ENCODE peak calls at places on chromosomes 11 and 22, in five cellular contexts. One of them, this sample, is unnamed.
A peak's percentile ranks its signal among the peaks of the same experiment; 100 is the strongest.

GRCh38 chr11:88051386-88051785 is 123.9 kb downstream of the RAB38 start:
- DNase-seq in HepG2: peak; percentile 15
- DNase-seq in A549: peak; percentile 17
- DNase-seq in GM23338: no peak
- DNase-seq in SK-N-SH: no peak
- DNase-seq in this sample: no peak

GRCh38 chr11:115462004-115462541 is 42.1 kb downstream of the CADM1 start:
- DNase-seq in HepG2: no peak
- DNase-seq in A549: no peak
- DNase-seq in GM23338: peak; percentile 17
- DNase-seq in SK-N-SH: no peak
- DNase-seq in this sample: no peak

GRCh38 chr11:4480577-4481539 is 1.6 kb upstream of the OR52K1 start:
- DNase-seq in HepG2: no peak
- DNase-seq in A549: no peak
- DNase-seq in GM23338: no peak
- DNase-seq in SK-N-SH: no peak
- DNase-seq in this sample: peak; percentile 36

GRCh38 chr22:50545522-50546325 is at the start of gene KLHDC7B:
- DNase-seq in HepG2: no peak
- DNase-seq in A549: no peak
- DNase-seq in GM23338: no peak
- DNase-seq in SK-N-SH: peak; percentile 82
- DNase-seq in this sample: peak; percentile 44

GRCh38 chr11:8808226-8808585 is 102.8 kb upstream of the AKIP1 start:
- DNase-seq in HepG2: no peak
- DNase-seq in A549: no peak
- DNase-seq in GM23338: no peak
- DNase-seq in SK-N-SH: no peak
- DNase-seq in this sample: no peak

GRCh38 chr11:89235976-89236375 is 58.3 kb downstream of the TYR start:
- DNase-seq in HepG2: no peak
- DNase-seq in A549: no peak
- DNase-seq in GM23338: no peak
- DNase-seq in SK-N-SH: no peak
- DNase-seq in this sample: no peak

GRCh38 chr22:19974233-19974861 is 32.7 kb upstream of the TXNRD2 start:
- DNase-seq in HepG2: peak; percentile 75
- DNase-seq in A549: peak; percentile 62
- DNase-seq in GM23338: peak; percentile 97
- DNase-seq in SK-N-SH: peak; percentile 91
- DNase-seq in this sample: no peak

GRCh38 chr22:38570841-38571364 is 920 bp upstream of the DMC1 start:
- DNase-seq in HepG2: no peak
- DNase-seq in A549: peak; percentile 28
- DNase-seq in GM23338: peak; percentile 66
- DNase-seq in SK-N-SH: peak; percentile 26
- DNase-seq in this sample: peak; percentile 56

GRCh38 chr11:2714463-2714800 is 14.6 kb upstream of the KCNQ1OT1 start:
- DNase-seq in HepG2: no peak
- DNase-seq in A549: no peak
- DNase-seq in GM23338: no peak
- DNase-seq in SK-N-SH: no peak
- DNase-seq in this sample: no peak

GRCh38 chr11:1009371-1009770 is 27.1 kb downstream of the MUC6 start:
- DNase-seq in HepG2: no peak
- DNase-seq in A549: no peak
- DNase-seq in GM23338: no peak
- DNase-seq in SK-N-SH: no peak
- DNase-seq in this sample: no peak

GRCh38 chr11:409008-409599 is 5.7 kb downstream of the SIGIRR start:
- DNase-seq in HepG2: no peak
- DNase-seq in A549: no peak
- DNase-seq in GM23338: no peak
- DNase-seq in SK-N-SH: no peak
- DNase-seq in this sample: no peak

DNA sequence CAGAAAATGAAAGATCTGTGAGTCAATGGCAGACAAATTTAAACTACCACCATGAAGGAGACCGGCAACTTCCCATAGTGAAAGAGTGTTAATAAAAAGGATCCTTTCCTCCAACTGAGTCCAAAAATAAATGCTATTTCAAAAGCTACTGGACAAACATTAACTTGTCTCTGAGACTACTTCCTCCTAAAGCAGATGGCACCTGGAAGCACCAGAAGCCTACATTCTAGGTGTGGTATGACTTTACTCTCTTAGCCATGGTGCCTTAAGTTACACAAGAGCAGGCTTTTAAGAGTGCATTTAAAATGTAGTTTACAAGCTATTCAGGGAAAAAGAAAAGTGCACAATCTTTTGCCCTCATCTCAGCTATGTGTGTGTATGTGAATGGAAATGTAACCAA is 2.5 kb downstream of the ARHGAP32 start:
- DNase-seq in HepG2: no peak
- DNase-seq in A549: peak; percentile 48
- DNase-seq in GM23338: no peak
- DNase-seq in SK-N-SH: no peak
- DNase-seq in this sample: no peak
- TF ChIP-seq REST in HepG2: no peak
- TF ChIP-seq REST in A549: no peak
- TF ChIP-seq REST in GM23338: no peak
- TF ChIP-seq REST in SK-N-SH: no peak
- TF ChIP-seq REST in this sample: no peak

GRCh38 chr11:68146704-68147474 is 25.7 kb upstream of the CHKA start:
- DNase-seq in HepG2: peak; percentile 97
- DNase-seq in A549: peak; percentile 92
- DNase-seq in GM23338: no peak
- DNase-seq in SK-N-SH: peak; percentile 82
- DNase-seq in this sample: peak; percentile 44
- TF ChIP-seq REST in HepG2: no peak
- TF ChIP-seq REST in A549: no peak
- TF ChIP-seq REST in GM23338: no peak
- TF ChIP-seq REST in SK-N-SH: no peak
- TF ChIP-seq REST in this sample: no peak

GRCh38 chr11:43905788-43906187 is 25.2 kb downstream of the ALKBH3 start:
- DNase-seq in HepG2: no peak
- DNase-seq in A549: no peak
- DNase-seq in GM23338: no peak
- DNase-seq in SK-N-SH: peak; percentile 73
- DNase-seq in this sample: no peak
- TF ChIP-seq REST in HepG2: no peak
- TF ChIP-seq REST in A549: no peak
- TF ChIP-seq REST in GM23338: no peak
- TF ChIP-seq REST in SK-N-SH: no peak
- TF ChIP-seq REST in this sample: no peak

GRCh38 chr11:105179542-105180278 is 40.1 kb upstream of the CARD18 start:
- DNase-seq in HepG2: peak; percentile 87
- DNase-seq in A549: no peak
- DNase-seq in GM23338: no peak
- DNase-seq in SK-N-SH: no peak
- DNase-seq in this sample: no peak

GRCh38 chr11:105177658-105178057 is 38.1 kb upstream of the CARD18 start:
- DNase-seq in HepG2: no peak
- DNase-seq in A549: peak; percentile 4
- DNase-seq in GM23338: no peak
- DNase-seq in SK-N-SH: no peak
- DNase-seq in this sample: no peak

GRCh38 chr11:105181521-105181920 is 42.0 kb upstream of the CARD18 start:
- DNase-seq in HepG2: no peak
- DNase-seq in A549: no peak
- DNase-seq in GM23338: no peak
- DNase-seq in SK-N-SH: no peak
- DNase-seq in this sample: peak; percentile 54

DNA sequence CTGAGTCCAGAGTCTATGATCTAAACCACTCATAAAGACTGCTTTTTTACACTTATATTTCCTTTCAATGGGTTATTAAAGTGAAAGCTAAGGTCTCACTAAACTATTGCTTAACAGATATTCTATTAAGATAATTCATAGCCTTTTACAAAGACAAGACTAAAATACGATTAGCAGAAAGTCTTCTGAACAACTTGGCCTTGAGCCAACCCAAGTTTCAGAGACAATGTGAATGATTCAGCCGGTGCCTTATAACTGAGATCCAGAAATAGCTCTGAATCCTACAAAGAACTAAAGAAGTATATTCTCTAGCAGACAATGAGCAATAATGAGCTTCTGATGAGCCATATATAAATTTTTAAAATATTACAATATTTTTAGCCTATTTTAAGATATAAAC is 41.5 kb upstream of the CARD18 start:
- DNase-seq in HepG2: no peak
- DNase-seq in A549: no peak
- DNase-seq in GM23338: no peak
- DNase-seq in SK-N-SH: no peak
- DNase-seq in this sample: peak; percentile 33
- TF ChIP-seq REST in HepG2: no peak
- TF ChIP-seq REST in A549: no peak
- TF ChIP-seq REST in GM23338: no peak
- TF ChIP-seq REST in SK-N-SH: no peak
- TF ChIP-seq REST in this sample: no peak

DNA sequence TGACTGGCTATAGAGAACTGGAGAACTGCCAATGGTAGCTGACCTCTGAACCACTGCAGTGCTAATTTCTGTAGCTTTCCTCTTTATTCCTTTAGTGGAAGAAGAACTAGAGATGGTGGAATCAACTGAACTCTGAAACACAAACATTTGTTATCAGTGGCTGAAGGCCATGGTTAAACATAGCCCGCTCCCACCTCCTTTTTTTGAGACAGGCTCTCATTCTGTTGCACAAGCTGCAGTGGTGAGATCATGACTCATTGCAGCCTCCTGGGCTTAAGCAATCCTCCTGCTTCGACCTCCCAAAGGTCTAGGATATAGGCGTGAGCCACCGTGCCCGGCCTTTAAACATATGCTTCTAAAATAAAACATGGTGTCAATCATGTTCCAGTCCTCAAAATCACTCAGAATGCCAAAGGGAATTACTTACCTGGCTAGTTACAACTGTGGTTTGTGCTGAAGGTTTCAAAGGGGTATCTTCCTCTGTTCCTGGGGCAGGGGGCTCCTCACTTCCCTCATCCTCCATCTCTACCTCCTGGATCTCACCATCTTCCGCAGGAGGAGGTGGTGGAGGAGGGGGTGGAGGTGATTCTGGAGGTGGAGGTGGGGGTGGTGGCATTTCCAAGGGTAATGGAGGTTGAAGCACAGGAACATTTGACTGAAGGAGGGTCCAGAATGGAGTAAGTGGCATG is 9.0 kb upstream of the AGBL2 start:
- DNase-seq in HepG2: peak; percentile 98
- DNase-seq in A549: peak; percentile 53
- DNase-seq in GM23338: no peak
- DNase-seq in SK-N-SH: no peak
- DNase-seq in this sample: peak; percentile 66
- TF ChIP-seq REST in HepG2: no peak
- TF ChIP-seq REST in A549: no peak
- TF ChIP-seq REST in GM23338: no peak
- TF ChIP-seq REST in SK-N-SH: no peak
- TF ChIP-seq REST in this sample: no peak

DNA sequence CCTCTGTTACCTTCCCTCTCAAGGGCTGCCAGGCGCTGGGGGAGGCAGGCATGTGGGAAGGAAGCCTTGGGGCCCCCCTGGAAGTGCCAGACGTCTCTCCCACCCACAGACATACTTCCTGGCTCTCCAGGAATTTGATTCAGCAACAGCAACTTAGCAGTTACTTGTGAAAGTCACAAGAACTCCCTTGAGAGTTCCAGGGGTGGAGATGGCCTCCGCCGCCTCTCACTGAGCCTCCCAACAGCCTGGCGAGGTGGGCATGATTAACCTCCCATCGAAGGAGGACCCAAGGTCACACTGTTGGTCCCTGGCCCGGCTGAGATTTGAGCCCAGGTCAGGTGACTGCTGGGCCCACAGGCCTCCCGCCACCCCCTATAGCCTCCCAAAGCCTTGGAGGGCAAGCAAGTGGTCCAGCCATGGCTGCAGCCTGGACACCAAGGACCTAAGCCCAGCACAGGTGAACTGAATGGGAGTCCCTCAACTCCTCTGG is 14.0 kb upstream of the TSKU start:
- DNase-seq in HepG2: no peak
- DNase-seq in A549: no peak
- DNase-seq in GM23338: no peak
- DNase-seq in SK-N-SH: no peak
- DNase-seq in this sample: no peak
- TF ChIP-seq REST in HepG2: no peak
- TF ChIP-seq REST in A549: no peak
- TF ChIP-seq REST in GM23338: no peak
- TF ChIP-seq REST in SK-N-SH: no peak
- TF ChIP-seq REST in this sample: no peak

DNA sequence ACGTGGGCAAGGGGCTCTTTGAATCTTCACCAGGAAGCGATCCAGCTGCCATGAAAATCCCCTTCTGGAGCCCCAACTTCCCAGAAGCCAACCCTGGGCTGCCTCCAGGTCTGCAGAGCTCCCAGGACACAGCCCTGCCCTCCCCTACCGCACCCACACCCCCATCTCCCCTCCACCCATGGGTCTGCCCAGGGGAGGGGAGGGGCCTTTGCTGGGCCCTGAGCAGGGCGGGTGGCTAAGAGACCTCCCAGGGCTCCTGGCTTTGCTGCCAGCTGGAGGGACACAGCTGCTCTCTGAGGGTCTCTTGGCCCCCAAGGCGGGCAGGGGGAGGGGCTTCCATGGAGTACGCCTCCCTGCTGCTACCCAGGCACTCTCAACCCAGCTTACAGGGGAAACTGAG is 64.1 kb downstream of the WNT7B start:
- DNase-seq in HepG2: no peak
- DNase-seq in A549: peak; percentile 53
- DNase-seq in GM23338: no peak
- DNase-seq in SK-N-SH: no peak
- DNase-seq in this sample: no peak
- TF ChIP-seq REST in HepG2: no peak
- TF ChIP-seq REST in A549: no peak
- TF ChIP-seq REST in GM23338: no peak
- TF ChIP-seq REST in SK-N-SH: no peak
- TF ChIP-seq REST in this sample: no peak

GRCh38 chr11:69948256-69949141 is 129.3 kb upstream of the FGF3 start:
- DNase-seq in HepG2: peak; percentile 35
- DNase-seq in A549: peak; percentile 83
- DNase-seq in GM23338: peak; percentile 55
- DNase-seq in SK-N-SH: peak; percentile 50
- DNase-seq in this sample: no peak

GRCh38 chr11:69949327-69949726 is 128.8 kb upstream of the ANO1 start:
- DNase-seq in HepG2: peak; percentile 53
- DNase-seq in A549: peak; percentile 90
- DNase-seq in GM23338: no peak
- DNase-seq in SK-N-SH: no peak
- DNase-seq in this sample: no peak

GRCh38 chr11:69950621-69951020 is 127.5 kb upstream of the ANO1 start:
- DNase-seq in HepG2: no peak
- DNase-seq in A549: no peak
- DNase-seq in GM23338: no peak
- DNase-seq in SK-N-SH: no peak
- DNase-seq in this sample: no peak

GRCh38 chr11:69951821-69952590 is 126.1 kb upstream of the ANO1 start:
- DNase-seq in HepG2: no peak
- DNase-seq in A549: no peak
- DNase-seq in GM23338: no peak
- DNase-seq in SK-N-SH: no peak
- DNase-seq in this sample: no peak

DNA sequence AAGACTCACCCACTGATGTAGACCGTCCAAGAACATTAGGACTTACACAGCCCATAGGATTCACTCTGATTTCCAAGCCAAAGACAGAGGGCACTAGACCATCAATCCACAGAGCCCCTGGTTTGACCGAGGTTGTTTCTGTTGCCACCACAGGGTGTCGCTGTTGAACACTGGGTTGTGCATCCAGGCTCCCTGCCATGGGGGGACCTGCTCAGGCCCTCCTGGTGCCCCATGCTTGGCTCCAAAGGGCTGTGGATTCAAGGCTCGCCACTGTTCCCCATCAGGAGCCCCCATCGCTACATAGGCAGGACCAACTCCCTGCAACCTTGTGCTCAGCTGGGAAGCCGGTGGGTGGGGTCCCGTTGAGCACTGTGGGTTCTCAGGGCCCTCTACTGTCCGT is 128.0 kb upstream of the ANO1 start:
- DNase-seq in HepG2: peak; percentile 20
- DNase-seq in A549: peak; percentile 68
- DNase-seq in GM23338: peak; percentile 88
- DNase-seq in SK-N-SH: peak; percentile 58
- DNase-seq in this sample: no peak
- TF ChIP-seq REST in HepG2: no peak
- TF ChIP-seq REST in A549: no peak
- TF ChIP-seq REST in GM23338: no peak
- TF ChIP-seq REST in SK-N-SH: no peak
- TF ChIP-seq REST in this sample: no peak